ENCODE peak calls at places on chromosomes 7 and 10, in four cellular contexts. One of them, this sample, is unnamed.

GRCh38 chr10:28684986-28685580 is 7.8 kb downstream of the BAMBI start:
- DNase-seq in GM12878: no peak
- DNase-seq in HepG2: no peak
- DNase-seq in K562: no peak
- DNase-seq in this sample: no peak

GRCh38 chr7:70177166-70177565 is 578.9 kb downstream of the AUTS2 start:
- DNase-seq in GM12878: no peak
- DNase-seq in HepG2: no peak
- DNase-seq in K562: no peak
- DNase-seq in this sample: no peak

GRCh38 chr7:94510582-94511456 is 1.2 kb downstream of the CASD1 start:
- DNase-seq in GM12878: no peak
- DNase-seq in HepG2: peak; percentile 31
- DNase-seq in K562: no peak
- DNase-seq in this sample: peak; percentile 27

GRCh38 chr7:69213882-69214281 is 384.4 kb upstream of the AUTS2 start:
- DNase-seq in GM12878: no peak
- DNase-seq in HepG2: no peak
- DNase-seq in K562: no peak
- DNase-seq in this sample: no peak

GRCh38 chr7:46468753-46469356 is 547.8 kb upstream of the IGFBP3 start:
- DNase-seq in GM12878: no peak
- DNase-seq in HepG2: no peak
- DNase-seq in K562: no peak
- DNase-seq in this sample: no peak

GRCh38 chr10:50552308-50552707 is 71.4 kb downstream of the SGMS1 start:
- DNase-seq in GM12878: no peak
- DNase-seq in HepG2: no peak
- DNase-seq in K562: no peak
- DNase-seq in this sample: no peak

GRCh38 chr10:31758495-31758894 is 170.1 kb downstream of the ARHGAP12 start:
- DNase-seq in GM12878: no peak
- DNase-seq in HepG2: no peak
- DNase-seq in K562: no peak
- DNase-seq in this sample: no peak

GRCh38 chr7:8434290-8435002 is 1.0 kb downstream of the NXPH1 start:
- DNase-seq in GM12878: no peak
- DNase-seq in HepG2: no peak
- DNase-seq in K562: no peak
- DNase-seq in this sample: no peak

GRCh38 chr10:70617798-70618568 is 15.4 kb upstream of the PRF1 start:
- DNase-seq in GM12878: no peak
- DNase-seq in HepG2: no peak
- DNase-seq in K562: no peak
- DNase-seq in this sample: no peak

GRCh38 chr7:144835166-144835611 is 664 bp downstream of the TPK1 start:
- DNase-seq in GM12878: peak; percentile 21
- DNase-seq in HepG2: peak; percentile 1
- DNase-seq in K562: peak; percentile 43
- DNase-seq in this sample: peak; percentile 53

GRCh38 chr7:108261560-108262255 is 131.5 kb upstream of the LAMB4 start:
- DNase-seq in GM12878: no peak
- DNase-seq in HepG2: no peak
- DNase-seq in K562: no peak
- DNase-seq in this sample: no peak

GRCh38 chr7:141328290-141328689 is 222.9 kb upstream of the AGK start:
- DNase-seq in GM12878: no peak
- DNase-seq in HepG2: no peak
- DNase-seq in K562: no peak
- DNase-seq in this sample: no peak

GRCh38 chr7:141335164-141335563 is 216.0 kb upstream of the AGK start:
- DNase-seq in GM12878: no peak
- DNase-seq in HepG2: no peak
- DNase-seq in K562: no peak
- DNase-seq in this sample: no peak

DNA sequence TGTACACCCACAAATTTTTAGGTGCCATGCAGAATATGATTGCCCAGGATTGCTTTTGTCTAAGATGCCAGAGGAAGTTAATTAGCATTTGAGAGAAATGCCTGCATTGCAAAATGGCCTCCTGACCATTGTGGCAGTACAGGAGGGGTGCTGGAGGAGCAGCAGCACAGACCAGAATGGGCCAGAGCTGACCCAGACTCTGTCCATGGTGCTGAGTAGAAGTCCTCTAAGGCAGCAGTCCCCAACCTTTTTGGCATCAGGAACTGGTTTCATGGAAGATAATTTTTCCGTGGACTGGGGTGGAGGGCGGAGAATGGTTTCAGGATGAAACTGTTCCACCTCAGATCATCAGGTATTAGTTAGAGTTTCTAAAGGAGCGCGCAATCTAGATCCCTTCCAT is 217.8 kb upstream of the AGK start:
- DNase-seq in GM12878: no peak
- DNase-seq in HepG2: no peak
- DNase-seq in K562: peak; percentile 38
- DNase-seq in this sample: peak; percentile 41
- TF ChIP-seq FOXK2 in GM12878: no peak
- TF ChIP-seq FOXK2 in HepG2: no peak
- TF ChIP-seq FOXK2 in K562: no peak
- TF ChIP-seq FOXK2 in this sample: no peak

DNA sequence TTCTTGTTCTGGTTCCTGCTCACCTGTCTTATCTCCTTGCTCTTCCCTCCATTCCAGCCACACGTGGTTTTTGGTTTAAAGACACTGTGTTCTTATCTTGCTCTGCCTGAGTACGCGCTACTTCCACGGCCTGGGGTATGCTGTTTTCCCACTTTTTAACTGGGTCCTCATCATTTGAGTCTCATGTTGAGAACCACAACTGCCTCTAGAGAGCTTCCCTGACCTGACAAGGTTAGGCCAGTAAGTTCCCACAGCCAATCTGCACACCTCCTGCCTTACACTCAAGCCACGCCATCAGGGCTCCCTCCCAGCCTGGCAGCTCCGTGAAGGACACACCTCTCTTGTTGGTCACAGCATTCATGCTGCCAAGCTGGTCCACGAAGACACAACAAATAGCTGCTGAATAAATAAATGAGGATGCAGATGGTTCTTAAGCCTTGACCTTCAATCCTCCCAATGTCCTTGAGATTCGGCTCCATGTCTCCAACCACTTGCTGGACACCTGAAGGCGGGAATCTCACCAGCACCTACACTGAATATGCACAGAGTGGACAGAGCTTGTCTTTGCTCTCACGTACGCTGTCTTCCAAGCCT is 201.7 kb upstream of the KLF14 start:
- DNase-seq in GM12878: no peak
- DNase-seq in HepG2: no peak
- DNase-seq in K562: no peak
- DNase-seq in this sample: no peak
- TF ChIP-seq FOXK2 in GM12878: no peak
- TF ChIP-seq FOXK2 in HepG2: no peak
- TF ChIP-seq FOXK2 in K562: no peak
- TF ChIP-seq FOXK2 in this sample: no peak

GRCh38 chr7:39741942-39742623 is 118.7 kb downstream of the RALA start:
- DNase-seq in GM12878: no peak
- DNase-seq in HepG2: no peak
- DNase-seq in K562: peak; percentile 57
- DNase-seq in this sample: peak; percentile 56
- TF ChIP-seq FOXK2 in GM12878: no peak
- TF ChIP-seq FOXK2 in HepG2: no peak
- TF ChIP-seq FOXK2 in K562: no peak
- TF ChIP-seq FOXK2 in this sample: no peak

GRCh38 chr7:25168145-25168544 is 43.1 kb upstream of the CYCS start:
- DNase-seq in GM12878: no peak
- DNase-seq in HepG2: no peak
- DNase-seq in K562: no peak
- DNase-seq in this sample: no peak

GRCh38 chr7:25173184-25173583 is 48.1 kb upstream of the CYCS start:
- DNase-seq in GM12878: no peak
- DNase-seq in HepG2: no peak
- DNase-seq in K562: no peak
- DNase-seq in this sample: no peak

GRCh38 chr7:25169683-25170082 is 44.6 kb upstream of the CYCS start:
- DNase-seq in GM12878: no peak
- DNase-seq in HepG2: no peak
- DNase-seq in K562: no peak
- DNase-seq in this sample: no peak

GRCh38 chr7:25171516-25171915 is 46.5 kb upstream of the CYCS start:
- DNase-seq in GM12878: no peak
- DNase-seq in HepG2: no peak
- DNase-seq in K562: no peak
- DNase-seq in this sample: no peak

DNA sequence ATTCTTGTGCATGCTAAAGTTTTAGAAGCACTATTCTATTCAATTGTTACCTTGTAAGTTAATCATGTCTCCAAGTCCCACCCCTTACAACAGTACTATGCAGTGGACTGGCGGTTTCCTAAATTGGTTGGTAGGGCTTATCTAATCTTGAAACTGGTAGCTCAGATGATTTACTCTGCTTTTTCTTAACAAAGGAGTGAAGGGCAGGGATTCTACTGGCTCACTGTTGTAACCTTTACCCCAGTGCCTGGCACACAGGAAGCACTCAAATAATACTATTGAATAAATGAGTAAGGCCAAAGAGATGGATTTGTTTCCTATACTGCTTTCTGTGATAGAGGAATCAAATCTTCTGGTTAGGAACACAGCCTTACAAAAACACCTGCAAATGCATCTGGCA is 46.0 kb upstream of the CYCS start:
- DNase-seq in GM12878: no peak
- DNase-seq in HepG2: no peak
- DNase-seq in K562: no peak
- DNase-seq in this sample: no peak
- TF ChIP-seq FOXK2 in GM12878: no peak
- TF ChIP-seq FOXK2 in HepG2: no peak
- TF ChIP-seq FOXK2 in K562: no peak
- TF ChIP-seq FOXK2 in this sample: no peak

GRCh38 chr7:95871078-95871848 is 98.9 kb downstream of the DYNC1I1 start:
- DNase-seq in GM12878: no peak
- DNase-seq in HepG2: peak; percentile 43
- DNase-seq in K562: peak; percentile 46
- DNase-seq in this sample: peak; percentile 61
- TF ChIP-seq FOXK2 in GM12878: no peak
- TF ChIP-seq FOXK2 in HepG2: no peak
- TF ChIP-seq FOXK2 in K562: no peak
- TF ChIP-seq FOXK2 in this sample: no peak

DNA sequence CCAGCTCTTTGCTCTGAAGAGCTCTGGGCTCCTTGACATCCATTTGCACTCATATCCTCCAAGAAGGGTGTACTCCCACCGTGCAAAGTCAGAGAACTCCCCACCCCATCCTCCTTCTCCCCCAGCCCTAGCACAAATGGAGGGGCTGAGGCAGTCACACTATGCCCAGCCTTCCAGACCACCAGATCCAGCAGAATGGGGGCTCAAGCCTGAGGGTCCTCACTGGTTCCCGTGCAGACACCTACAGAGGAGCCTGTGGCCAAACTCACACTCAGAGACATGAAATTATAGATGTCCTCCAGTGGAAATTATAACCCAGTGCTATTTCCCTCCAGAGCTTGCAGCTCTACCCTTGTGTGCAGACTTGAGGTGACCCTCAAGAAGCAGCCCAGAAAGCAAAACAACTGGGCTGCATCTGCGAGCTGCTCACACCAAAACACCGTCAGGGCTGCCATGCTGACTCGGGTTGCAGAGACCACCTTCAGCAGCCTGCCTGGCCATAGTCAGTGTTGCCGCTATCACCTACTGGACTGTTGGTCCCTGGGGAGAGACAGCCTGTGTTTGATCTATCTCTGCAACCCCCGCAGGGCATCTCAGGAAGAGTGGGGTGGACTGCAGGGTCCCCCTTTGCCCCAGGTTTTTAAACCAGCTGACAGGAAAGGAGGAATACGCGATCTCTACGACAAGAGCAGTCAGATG is 7.4 kb downstream of the ZNF488 start:
- DNase-seq in GM12878: no peak
- DNase-seq in HepG2: no peak
- DNase-seq in K562: no peak
- DNase-seq in this sample: no peak
- TF ChIP-seq FOXK2 in GM12878: no peak
- TF ChIP-seq FOXK2 in HepG2: no peak
- TF ChIP-seq FOXK2 in K562: no peak
- TF ChIP-seq FOXK2 in this sample: no peak

DNA sequence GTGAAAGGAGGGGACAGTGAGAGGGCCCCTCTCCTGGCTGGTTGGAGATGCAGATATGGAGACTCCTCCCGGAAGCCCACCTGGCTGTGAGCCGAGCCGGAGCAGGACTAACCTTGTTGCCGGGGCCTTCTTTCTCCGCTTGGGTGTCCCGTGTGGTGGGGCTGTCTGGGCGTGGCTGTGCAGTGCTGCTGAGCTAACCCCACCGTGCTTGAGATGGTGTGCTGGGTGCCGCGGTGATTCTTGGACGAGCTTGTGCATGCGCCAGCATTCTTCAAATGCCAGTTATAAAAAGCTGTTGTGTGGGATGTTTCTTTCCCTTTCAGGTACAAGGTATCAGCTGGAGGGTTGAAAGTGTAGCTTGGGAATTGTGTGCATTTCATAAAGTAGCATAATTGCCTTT is 48.8 kb downstream of the DAGLB start:
- DNase-seq in GM12878: no peak
- DNase-seq in HepG2: no peak
- DNase-seq in K562: no peak
- DNase-seq in this sample: no peak
- TF ChIP-seq FOXK2 in GM12878: no peak
- TF ChIP-seq FOXK2 in HepG2: no peak
- TF ChIP-seq FOXK2 in K562: no peak
- TF ChIP-seq FOXK2 in this sample: no peak

GRCh38 chr10:21981118-21981517 is 22.4 kb downstream of the DNAJC1 start:
- DNase-seq in GM12878: no peak
- DNase-seq in HepG2: no peak
- DNase-seq in K562: no peak
- DNase-seq in this sample: no peak
- TF ChIP-seq FOXK2 in GM12878: no peak
- TF ChIP-seq FOXK2 in HepG2: no peak
- TF ChIP-seq FOXK2 in K562: no peak
- TF ChIP-seq FOXK2 in this sample: no peak

DNA sequence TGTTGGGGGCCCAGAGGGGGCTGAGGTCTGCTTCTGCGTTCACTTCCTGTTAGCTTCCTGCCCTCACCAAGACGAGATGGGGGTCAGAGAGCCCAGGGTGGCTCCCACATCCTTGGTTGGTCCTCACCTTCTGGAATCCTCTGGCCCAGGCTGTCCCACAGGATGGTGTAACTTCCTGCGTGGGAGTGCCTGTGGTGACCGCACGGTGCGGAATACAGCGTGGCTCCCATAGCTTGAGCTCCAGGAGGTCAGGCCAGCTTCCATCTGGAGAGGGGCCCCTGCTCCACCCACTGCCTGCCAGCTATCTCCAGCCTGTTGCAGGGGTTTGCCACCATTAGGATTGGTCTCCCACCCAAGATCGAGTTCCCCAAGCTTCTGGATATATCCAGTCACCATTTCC is 681.2 kb upstream of the FOXK1 start:
- DNase-seq in GM12878: no peak
- DNase-seq in HepG2: no peak
- DNase-seq in K562: no peak
- DNase-seq in this sample: no peak
- TF ChIP-seq FOXK2 in GM12878: no peak
- TF ChIP-seq FOXK2 in HepG2: no peak
- TF ChIP-seq FOXK2 in K562: no peak
- TF ChIP-seq FOXK2 in this sample: no peak

This sample was measured in HEK293T.